ENCODE peak calls at places on chromosomes 12 and 14, in nine cellular contexts. P, U, F, N, W, E, A, O and M are unnamed samples.

GRCh38 chr14:63362305-63362914 is 43.7 kb upstream of the GPHB5 start:
- DNase-seq in P (no peak), W (no peak), A (no peak), U (peak), O (no peak), N (no peak), E (no peak), F (no peak), M (no peak)

GRCh38 chr14:75769047-75769685 is 108.1 kb downstream of the TTLL5 start:
- DNase-seq in U (no peak), A (no peak), N (no peak), O (no peak), F (no peak), E (no peak), P (no peak), W (no peak), M (no peak)

GRCh38 chr14:104294983-104295680 is 156.7 kb downstream of the KIF26A start:
- DNase-seq in A (peak), N (no peak), F (no peak), P (peak), W (no peak), O (no peak), U (no peak), E (no peak), M (no peak)

GRCh38 chr12:57237952-57238853 is 8.7 kb downstream of the SHMT2 start:
- DNase-seq in U (peak), N (no peak), W (no peak), O (peak), A (peak), F (no peak), E (peak), P (peak), M (peak)

GRCh38 chr12:64723630-64724029 is 35.6 kb downstream of the GNS start:
- DNase-seq in P (no peak), F (no peak), A (no peak), W (no peak), U (no peak), N (no peak), E (no peak), O (no peak), M (no peak)

GRCh38 chr12:46267618-46268348 is 1.1 kb downstream of the SLC38A1 start:
- DNase-seq in O (peak), W (peak), P (no peak), N (no peak), U (peak), F (no peak), E (peak), A (peak), M (no peak)

GRCh38 chr14:74392616-74393570 is 33.1 kb downstream of the SYNDIG1L start:
- DNase-seq in W (no peak), N (no peak), E (no peak), F (no peak), A (no peak), U (no peak), P (no peak), O (no peak), M (no peak)

GRCh38 chr14:26023967-26024366 is 573.9 kb downstream of the NOVA1 start:
- DNase-seq in E (no peak), U (no peak), F (no peak), P (no peak), W (no peak), A (no peak), O (no peak), N (no peak), M (no peak)

GRCh38 chr12:6166808-6167207 is 33.4 kb upstream of the CD9 start:
- DNase-seq in O (no peak), E (no peak), W (no peak), A (no peak), P (no peak), F (no peak), N (no peak), U (no peak), M (no peak)

GRCh38 chr14:78933948-78934524 is 763.9 kb downstream of the NRXN3 start:
- DNase-seq in W (no peak), F (no peak), P (no peak), U (peak), O (peak), A (no peak), N (peak), E (no peak), M (peak)

GRCh38 chr14:104496095-104496494 is 83.5 kb upstream of the C14orf180 start:
- DNase-seq in P (no peak), O (no peak), A (no peak), N (no peak), U (no peak), F (no peak), W (no peak), E (no peak), M (no peak)

GRCh38 chr12:96414637-96415036 is 14.4 kb upstream of the CDK17 start:
- DNase-seq in A (no peak), W (no peak), U (no peak), N (no peak), O (no peak), F (no peak), E (no peak), P (no peak), M (peak)

GRCh38 chr12:67239061-67239460 is 30.1 kb upstream of the CAND1 start:
- DNase-seq in U (no peak), O (no peak), A (no peak), N (no peak), W (no peak), E (no peak), P (no peak), F (no peak), M (no peak)

GRCh38 chr12:56221233-56221756 is 427 bp downstream of the RNF41 start:
- DNase-seq in A (peak), O (peak), E (no peak), F (no peak), P (peak), N (peak), W (no peak), U (no peak), M (peak)

GRCh38 chr14:95597784-95598204 is 62.9 kb downstream of the GLRX5 start:
- DNase-seq in P (peak), W (no peak), N (no peak), F (no peak), A (peak), U (peak), O (peak), E (no peak), M (peak)

GRCh38 chr12:80201908-80202307 is 102.6 kb downstream of the OTOGL start:
- DNase-seq in E (no peak), F (no peak), P (no peak), A (no peak), W (no peak), U (no peak), N (no peak), O (no peak), M (no peak)

GRCh38 chr14:38202444-38203191 is 5.1 kb upstream of the SSTR1 start:
- DNase-seq in P (peak), O (no peak), W (no peak), A (no peak), E (no peak), N (no peak), U (no peak), F (no peak), M (no peak)

GRCh38 chr12:104656921-104657320 is 200.2 kb downstream of the CHST11 start:
- DNase-seq in O (no peak), P (no peak), N (peak), F (no peak), W (no peak), U (no peak), A (no peak), E (no peak), M (no peak)